ENCODE peak calls at places on chromosomes 16 and 17, in four cellular contexts. I is CD8-positive, alpha-beta T cell; C is right lobe of liver; J is HT-29. Y is an unnamed sample.

GRCh38 chr17:74639704-74640142 is 16.2 kb upstream of the CD300E start:
- DNase-seq in C (no peak), I (no peak), J (no peak), Y (no peak)

GRCh38 chr17:3710951-3711383 is 12.7 kb upstream of the HASPIN start:
- DNase-seq in J (peak; percentile 38), C (no peak), I (peak; percentile 30), Y (no peak)

GRCh38 chr16:68061396-68061795 is 23.8 kb upstream of the NFATC3 start:
- DNase-seq in I (no peak), J (no peak), C (no peak), Y (no peak)

GRCh38 chr16:87582221-87582965 is 19.9 kb upstream of the JPH3 start:
- DNase-seq in I (no peak), J (no peak), C (no peak), Y (no peak)

GRCh38 chr16:62240722-62241121 is 204.5 kb upstream of the CDH8 start:
- DNase-seq in C (no peak), I (no peak), J (no peak), Y (no peak)

GRCh38 chr16:67844441-67844840 is 2.3 kb upstream of the NUTF2 start:
- DNase-seq in I (no peak), J (no peak), C (no peak), Y (no peak)

GRCh38 chr17:77086433-77087010 is 54.2 kb upstream of the SEC14L1 start:
- DNase-seq in J (peak; percentile 96), C (peak; percentile 89), I (peak; percentile 57), Y (peak; percentile 87)

GRCh38 chr16:88558457-88559442 is 11.5 kb upstream of the ZC3H18 start:
- DNase-seq in C (no peak), I (no peak), J (peak; percentile 85), Y (peak; percentile 59)

GRCh38 chr17:65930140-65930715 is 261.7 kb downstream of the CEP112 start:
- DNase-seq in I (no peak), C (no peak), J (no peak), Y (no peak)

GRCh38 chr17:17153071-17153470 is 53.1 kb downstream of the PLD6 start:
- DNase-seq in J (no peak), I (no peak), C (no peak), Y (no peak)

GRCh38 chr16:4506450-4506849 is 30.3 kb downstream of the HMOX2 start:
- DNase-seq in C (no peak), I (peak; percentile 28), J (peak; percentile 73), Y (peak; percentile 64)

GRCh38 chr17:9072626-9073339 is 51.5 kb downstream of the NTN1 start:
- DNase-seq in C (peak; percentile 67), I (no peak), J (no peak), Y (peak; percentile 39)

GRCh38 chr17:80927791-80928216 is 63.8 kb upstream of the CHMP6 start:
- DNase-seq in C (peak; percentile 46), J (no peak), I (no peak), Y (no peak)

GRCh38 chr17:81393684-81394376 is 1.4 kb upstream of the BAHCC1 start:
- DNase-seq in J (peak; percentile 100), C (peak; percentile 100), I (no peak), Y (peak; percentile 100)

GRCh38 chr17:7589891-7590611 is at the start of gene SOX15:
- DNase-seq in J (no peak), I (no peak), C (no peak), Y (no peak)

GRCh38 chr17:61463068-61463980 is 11.1 kb downstream of the TBX4 start:
- DNase-seq in J (no peak), I (no peak), C (peak; percentile 39), Y (no peak)

GRCh38 chr17:28008526-28008925 is 34.0 kb upstream of the NLK start:
- DNase-seq in C (no peak), I (no peak), J (peak; percentile 69), Y (no peak)

GRCh38 chr17:59311051-59311468 is 20.4 kb upstream of the YPEL2 start:
- DNase-seq in J (peak; percentile 88), C (no peak), I (no peak), Y (peak; percentile 35)

GRCh38 chr16:49832177-49832576 is 23.7 kb downstream of the ZNF423 start:
- DNase-seq in C (no peak), J (no peak), I (no peak), Y (no peak)

GRCh38 chr17:70078994-70079531 is 4.0 kb downstream of the KCNJ16 start:
- DNase-seq in C (no peak), I (no peak), J (no peak), Y (no peak)

GRCh38 chr16:23516366-23517137 is 6.3 kb upstream of the GGA2 start:
- DNase-seq in J (no peak), C (no peak), I (no peak), Y (no peak)

GRCh38 chr17:50473901-50474300 is 4.8 kb upstream of the RSAD1 start:
- DNase-seq in I (no peak), C (no peak), J (no peak), Y (no peak)

GRCh38 chr17:35799942-35800341 is 4.5 kb upstream of the MMP28 start:
- DNase-seq in C (peak; percentile 93), I (no peak), J (no peak), Y (peak; percentile 87)

GRCh38 chr17:39755550-39756375 is 18.0 kb downstream of the GRB7 start:
- DNase-seq in C (no peak), J (no peak), I (no peak), Y (no peak)

GRCh38 chr17:70810609-70811008 is 641.3 kb downstream of the KCNJ2 start:
- DNase-seq in C (no peak), J (no peak), I (no peak), Y (no peak)

GRCh38 chr16:16017812-16018211 is 68.4 kb downstream of the ABCC1 start:
- DNase-seq in J (no peak), I (no peak), C (no peak), Y (no peak)

GRCh38 chr16:78748471-78748929 is 649.0 kb downstream of the WWOX start:
- DNase-seq in C (no peak), I (no peak), J (no peak), Y (no peak)

GRCh38 chr17:41107941-41108445 is 2.8 kb downstream of the KRTAP4-9 start:
- DNase-seq in C (no peak), I (no peak), J (no peak), Y (no peak)

GRCh38 chr17:41655611-41656111 is 31.3 kb upstream of the KRT17 start:
- DNase-seq in I (no peak), C (no peak), J (peak; percentile 98), Y (peak; percentile 83)